ENCODE peak calls at places on chromosome 10, in five cellular contexts. D is HCT116, P is A549, H is endothelial cell of umbilical vein, K is SK-N-SH. Q is an unnamed sample.

GRCh38 chr10:71080381-71081228 is 131.8 kb upstream of the UNC5B start:
- DNase-seq in D (no peak), P (no peak), H (no peak), K (no peak), Q (no peak)

GRCh38 chr10:130037169-130037661 is 73.1 kb upstream of the EBF3 start:
- DNase-seq in D (no peak), P (no peak), H (no peak), K (no peak), Q (no peak)

GRCh38 chr10:59960751-59961150 is 54.4 kb upstream of the CCDC6 start:
- DNase-seq in D (no peak), P (no peak), H (no peak), K (no peak), Q (no peak)

GRCh38 chr10:91691255-91691654 is 58.4 kb upstream of the PPP1R3C start:
- DNase-seq in D (no peak), P (no peak), H (no peak), K (no peak), Q (no peak)

GRCh38 chr10:33032354-33033254 is 74.6 kb upstream of the ITGB1 start:
- DNase-seq in D (peak), P (peak), H (peak), K (no peak), Q (no peak)

GRCh38 chr10:62858364-62858763 is 42.2 kb upstream of the EGR2 start:
- DNase-seq in D (peak), P (no peak), H (no peak), K (peak), Q (no peak)

GRCh38 chr10:93379366-93380042 is 102.6 kb downstream of the MYOF start:
- DNase-seq in D (no peak), P (no peak), H (peak), K (no peak), Q (peak)

GRCh38 chr10:13146383-13146782 is 15.0 kb upstream of the MCM10 start:
- DNase-seq in D (no peak), P (no peak), H (no peak), K (no peak), Q (no peak)

GRCh38 chr10:61389887-61390286 is 63.3 kb downstream of the TMEM26 start:
- DNase-seq in D (no peak), P (no peak), H (no peak), K (no peak), Q (no peak)

GRCh38 chr10:71852335-71852937 is 1.4 kb upstream of the PSAP start:
- DNase-seq in D (no peak), P (no peak), H (no peak), K (no peak), Q (peak)

GRCh38 chr10:69913586-69913985 is 111.9 kb downstream of the COL13A1 start:
- DNase-seq in D (no peak), P (no peak), H (no peak), K (no peak), Q (peak)

GRCh38 chr10:48614481-48615383 is 9.9 kb upstream of the ARHGAP22 start:
- DNase-seq in D (no peak), P (peak), H (peak), K (no peak), Q (no peak)
- TF ChIP-seq MAX in D (no peak), P (no peak), H (no peak), K (no peak), Q (no peak)

GRCh38 chr10:49611815-49612512 is 1.9 kb downstream of the SLC18A3 start:
- DNase-seq in D (no peak), P (no peak), H (no peak), K (no peak), Q (no peak)

GRCh38 chr10:49612513-49613159 is 1.2 kb upstream of the CHAT start:
- DNase-seq in D (no peak), P (no peak), H (no peak), K (no peak), Q (peak)

GRCh38 chr10:49614242-49615198 is 683 bp downstream of the CHAT start:
- DNase-seq in D (no peak), P (no peak), H (no peak), K (no peak), Q (no peak)

GRCh38 chr10:49613882-49614241 is at the start of gene CHAT:
- DNase-seq in D (no peak), P (no peak), H (no peak), K (no peak), Q (no peak)

GRCh38 chr10:49613160-49613881 is 516 bp upstream of the CHAT start:
- DNase-seq in D (no peak), P (no peak), H (no peak), K (no peak), Q (no peak)
- H3K4me3 ChIP-seq in D (no peak), P (no peak), H (no peak), K (no peak), Q (no peak)

DNA sequence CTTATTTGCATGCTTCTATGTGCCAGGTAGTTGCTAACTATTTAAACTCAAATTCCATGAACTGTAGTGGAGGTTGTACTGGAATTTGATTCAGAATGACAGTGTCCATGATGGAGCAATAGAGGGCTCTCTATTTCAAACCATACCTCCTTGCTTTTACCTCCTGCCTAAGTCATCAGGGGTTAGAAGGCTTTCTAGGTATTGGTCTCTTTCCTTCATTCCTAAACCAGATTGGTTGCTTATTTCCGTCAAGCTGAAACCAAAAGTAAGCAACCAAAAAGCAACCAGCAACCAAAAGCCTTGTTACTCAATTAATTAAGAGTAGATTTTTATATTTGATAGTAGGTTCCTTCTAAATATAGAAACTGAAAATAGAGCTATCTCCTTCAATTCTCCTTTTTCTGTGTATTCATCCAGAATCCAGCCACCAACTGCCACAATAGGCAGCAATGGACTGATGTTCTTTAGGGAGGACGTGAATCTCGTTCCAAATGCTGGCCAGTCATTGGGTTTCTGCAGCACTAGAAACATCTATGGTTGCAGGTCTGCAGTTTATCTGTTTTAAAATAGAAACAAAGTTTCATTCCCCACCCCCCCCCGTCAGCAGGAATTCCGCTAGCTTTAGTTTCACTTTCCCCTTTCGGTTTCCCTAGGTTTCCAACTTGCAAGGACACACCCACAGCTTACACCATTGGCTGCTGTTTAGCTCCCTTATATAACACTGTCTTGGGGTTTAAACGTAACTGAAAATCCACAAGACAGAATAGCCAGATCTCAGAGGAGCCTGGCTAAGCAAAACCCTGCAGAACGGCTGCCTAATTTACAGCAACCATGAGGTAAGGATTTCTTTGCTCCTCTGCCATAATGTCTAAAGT is at the start of gene IFIT1:
- DNase-seq in D (peak), P (peak), H (peak), K (peak), Q (peak)
- TF ChIP-seq MAX in D (no peak), P (peak), H (no peak), K (no peak), Q (peak)

DNA sequence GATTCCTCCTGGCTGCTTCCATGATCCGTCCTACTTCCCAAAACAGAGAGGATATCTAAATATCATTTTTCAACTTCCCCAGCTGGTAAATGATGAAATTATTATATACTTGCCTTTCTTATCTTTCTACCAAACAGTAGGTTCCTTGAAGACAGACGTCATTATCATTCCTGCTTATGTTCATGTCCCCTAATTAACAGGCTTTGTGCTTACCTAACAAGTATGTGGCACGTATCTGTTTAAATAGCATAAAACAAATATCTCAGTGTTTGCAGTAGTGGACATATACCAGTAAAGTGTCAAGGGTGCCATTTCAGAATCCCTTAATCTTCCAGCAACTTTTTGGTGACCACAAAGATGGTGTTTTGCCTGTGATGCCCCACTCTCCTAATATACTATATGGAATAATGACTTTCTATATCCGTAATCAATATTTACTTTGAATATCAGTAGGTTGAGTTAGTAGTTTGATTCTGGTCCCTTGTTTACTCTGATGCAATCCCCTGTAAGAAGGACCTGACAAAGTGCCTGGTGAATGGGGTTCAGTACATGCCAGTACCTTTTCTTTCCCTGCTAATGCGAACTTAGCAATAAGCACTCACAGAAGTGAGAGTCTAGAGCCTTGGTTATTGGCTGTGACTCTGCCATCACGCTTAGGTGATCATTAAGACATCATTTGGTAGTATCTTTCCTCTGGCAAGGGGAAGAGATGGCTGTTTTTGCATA is 124.4 kb downstream of the ITIH5 start:
- DNase-seq in D (no peak), P (no peak), H (no peak), K (no peak), Q (no peak)
- H3K4me3 ChIP-seq in D (no peak), P (no peak), H (no peak), K (no peak), Q (no peak)

GRCh38 chr10:49601857-49602256 is 8.3 kb upstream of the SLC18A3 start:
- DNase-seq in D (no peak), P (no peak), H (no peak), K (no peak), Q (no peak)
- TF ChIP-seq MAX in D (no peak), P (no peak), H (no peak), K (no peak), Q (no peak)

Q was measured in NB4.